ENCODE peak calls at places on chromosomes 7 and 10, in four cellular contexts. R is psoas muscle, L is anterior cingulate cortex, V is nephron progenitor cell. H is an unnamed sample.
A peak's percentile ranks its signal among the peaks of the same experiment; 100 is the strongest.

GRCh38 chr10:103181244-103181643 is 11.8 kb downstream of the NT5C2 start:
- DNase-seq in V (no peak), L (no peak), R (no peak), H (no peak)

GRCh38 chr7:34281260-34281659 is 375.9 kb downstream of the BMPER start:
- DNase-seq in R (no peak), L (no peak), V (no peak), H (no peak)

GRCh38 chr7:25857376-25858067 is 294.5 kb upstream of the NFE2L3 start:
- DNase-seq in R (peak; percentile 82), V (peak; percentile 74), L (no peak), H (no peak)

GRCh38 chr7:47941136-47941844 is 7.0 kb downstream of the PKD1L1 start:
- DNase-seq in L (no peak), V (no peak), R (no peak), H (no peak)

GRCh38 chr10:47198221-47198620 is 101.8 kb upstream of the GDF10 start:
- DNase-seq in L (no peak), V (no peak), R (no peak), H (no peak)

GRCh38 chr7:143120696-143121405 is 11.0 kb upstream of the PIP start:
- DNase-seq in L (no peak), V (no peak), R (no peak), H (no peak)

GRCh38 chr10:110556993-110557601 is 10.4 kb upstream of the SMC3 start:
- DNase-seq in L (peak; percentile 4), V (peak; percentile 43), R (no peak), H (peak; percentile 59)

GRCh38 chr10:72094574-72094973 is 6.2 kb upstream of the SPOCK2 start:
- DNase-seq in R (no peak), V (no peak), L (no peak), H (no peak)

GRCh38 chr10:16116404-16117304 is 256.3 kb upstream of the MINDY3 start:
- DNase-seq in V (peak; percentile 15), L (no peak), R (no peak), H (peak; percentile 16)

GRCh38 chr7:7964250-7964649 is 4.3 kb upstream of the GLCCI1 start:
- DNase-seq in V (no peak), L (no peak), R (no peak), H (no peak)

GRCh38 chr7:2777898-2778535 is 66.1 kb downstream of the GNA12 start:
- DNase-seq in V (no peak), R (no peak), L (no peak), H (no peak)

GRCh38 chr10:63542835-63543575 is 21.8 kb downstream of the REEP3 start:
- DNase-seq in R (no peak), L (no peak), V (no peak), H (no peak)

GRCh38 chr10:78875932-78876331 is 192.8 kb upstream of the ZMIZ1 start:
- DNase-seq in L (no peak), R (no peak), V (no peak), H (no peak)

GRCh38 chr10:101031796-101032636 is 982 bp downstream of the SFXN3 start:
- DNase-seq in R (peak; percentile 86), L (peak; percentile 89), V (peak; percentile 74), H (no peak)

GRCh38 chr10:127417031-127417430 is 132.1 kb upstream of the NPS start:
- DNase-seq in L (no peak), V (no peak), R (no peak), H (no peak)

GRCh38 chr7:106039486-106040060 is 72.5 kb downstream of the SYPL1 start:
- DNase-seq in V (peak; percentile 27), R (no peak), L (no peak), H (no peak)

GRCh38 chr7:5422324-5423271 is 1.0 kb downstream of the TNRC18 start:
- DNase-seq in V (peak; percentile 46), R (peak; percentile 56), L (peak; percentile 45), H (no peak)

GRCh38 chr10:114413398-114413797 is 9.1 kb upstream of the AFAP1L2 start:
- DNase-seq in L (peak; percentile 10), V (no peak), R (no peak), H (no peak)

GRCh38 chr7:5382281-5383041 is 41.2 kb downstream of the TNRC18 start:
- DNase-seq in L (peak; percentile 53), V (peak; percentile 83), R (no peak), H (no peak)

GRCh38 chr10:95290801-95291633 is at the start of gene PDLIM1:
- DNase-seq in V (peak; percentile 77), R (peak; percentile 92), L (no peak), H (peak; percentile 46)

GRCh38 chr10:59360605-59361515 is 1.5 kb downstream of the FAM13C start:
- DNase-seq in V (no peak), R (no peak), L (no peak), H (no peak)

GRCh38 chr10:18681366-18681765 is 22.1 kb downstream of the ARL5B start:
- DNase-seq in V (no peak), R (no peak), L (no peak), H (no peak)

GRCh38 chr10:22580711-22581110 is 133.7 kb downstream of the PIP4K2A start:
- DNase-seq in V (no peak), L (no peak), R (no peak), H (no peak)

GRCh38 chr7:70706204-70706603 is 425.7 kb upstream of the GALNT17 start:
- DNase-seq in V (no peak), R (no peak), L (no peak), H (no peak)

GRCh38 chr10:59108296-59108695 is 68.1 kb upstream of the PHYHIPL start:
- DNase-seq in V (no peak), L (no peak), R (no peak), H (no peak)

GRCh38 chr7:43123457-43123856 is 11.0 kb downstream of the HECW1 start:
- DNase-seq in R (no peak), L (no peak), V (no peak), H (no peak)

GRCh38 chr10:61024801-61025201 is 80.8 kb upstream of the RHOBTB1 start:
- DNase-seq in V (peak; percentile 25), L (peak; percentile 7), R (no peak), H (peak; percentile 21)

GRCh38 chr7:30662431-30662939 is 19.8 kb downstream of the CRHR2 start:
- DNase-seq in V (no peak), L (no peak), R (no peak), H (no peak)

GRCh38 chr10:12350167-12350872 is 973 bp downstream of the CAMK1D start:
- DNase-seq in R (peak; percentile 56), V (peak; percentile 49), L (peak; percentile 40), H (no peak)

GRCh38 chr7:34060548-34060947 is 155.2 kb downstream of the BMPER start:
- DNase-seq in L (no peak), V (no peak), R (no peak), H (peak; percentile 74)

GRCh38 chr7:14021069-14021468 is 31.6 kb upstream of the ETV1 start:
- DNase-seq in R (no peak), L (no peak), V (no peak), H (peak; percentile 82)

GRCh38 chr10:36349445-36350063 is 707.5 kb upstream of the FZD8 start:
- DNase-seq in L (no peak), V (no peak), R (no peak), H (no peak)

GRCh38 chr10:1373287-1373686 is 317.1 kb downstream of the WDR37 start:
- DNase-seq in V (no peak), L (no peak), R (no peak), H (no peak)

GRCh38 chr10:48574817-48575380 is 30.0 kb downstream of the ARHGAP22 start:
- DNase-seq in R (no peak), V (no peak), L (no peak), H (no peak)

GRCh38 chr10:6878067-6878412 is 298.0 kb upstream of the PRKCQ start:
- DNase-seq in R (no peak), L (no peak), V (no peak), H (no peak)

GRCh38 chr10:132786279-132786528 is 257 bp upstream of the NKX6-2 start:
- DNase-seq in V (no peak), L (no peak), R (no peak), H (no peak)

H was measured in NCI-H460.